ENCODE peak calls at places on chromosome 4, in seven cellular contexts. J, N, V, X, T, E and C are unnamed samples.

GRCh38 chr4:150119492-150119891 is 41.2 kb downstream of the DCLK2 start:
- DNase-seq in J (peak), N (no peak), V (no peak), X (peak), T (no peak), E (no peak), C (no peak)

GRCh38 chr4:183834252-183834651 is 70.9 kb upstream of the STOX2 start:
- DNase-seq in J (no peak), N (no peak), V (no peak), X (no peak), T (no peak), E (peak), C (no peak)

GRCh38 chr4:127470290-127470809 is 162.4 kb upstream of the INTU start:
- DNase-seq in J (no peak), N (peak), V (no peak), X (no peak), T (no peak), E (no peak), C (no peak)

GRCh38 chr4:42151568-42152506 is 618 bp downstream of the BEND4 start:
- DNase-seq in J (no peak), N (peak), V (peak), X (no peak), T (no peak), E (peak), C (no peak)

GRCh38 chr4:61273237-61273636 is 73.1 kb downstream of the ADGRL3 start:
- DNase-seq in J (peak), N (no peak), V (no peak), X (no peak), T (no peak), E (no peak), C (no peak)

GRCh38 chr4:24557036-24558022 is 27.0 kb downstream of the DHX15 start:
- DNase-seq in J (no peak), N (no peak), V (no peak), X (no peak), T (no peak), E (no peak), C (no peak)

GRCh38 chr4:10092481-10093272 is 23.9 kb downstream of the WDR1 start:
- DNase-seq in J (no peak), N (no peak), V (no peak), X (no peak), T (no peak), E (no peak), C (no peak)

GRCh38 chr4:86300516-86300915 is 59.3 kb downstream of the MAPK10 start:
- DNase-seq in J (no peak), N (no peak), V (no peak), X (no peak), T (no peak), E (no peak), C (no peak)

GRCh38 chr4:173167793-173168395 is 717 bp upstream of the GALNT7 start:
- DNase-seq in J (peak), N (peak), V (peak), X (no peak), T (peak), E (peak), C (peak)

GRCh38 chr4:149120331-149121014 is 678.3 kb upstream of the NR3C2 start:
- DNase-seq in J (no peak), N (no peak), V (no peak), X (no peak), T (no peak), E (no peak), C (no peak)

GRCh38 chr4:94339779-94340178 is 2.9 kb downstream of the HPGDS start:
- DNase-seq in J (no peak), N (no peak), V (no peak), X (no peak), T (no peak), E (no peak), C (no peak)

GRCh38 chr4:38924266-38924827 is 56.7 kb downstream of the FAM114A1 start:
- DNase-seq in J (no peak), N (no peak), V (no peak), X (no peak), T (no peak), E (no peak), C (no peak)

GRCh38 chr4:4323705-4324534 is 33.9 kb downstream of the ZBTB49 start:
- DNase-seq in J (no peak), N (no peak), V (no peak), X (no peak), T (no peak), E (no peak), C (peak)

GRCh38 chr4:6472008-6472386 is 417 bp downstream of the PPP2R2C start:
- DNase-seq in J (no peak), N (peak), V (no peak), X (no peak), T (peak), E (no peak), C (peak)

GRCh38 chr4:27490747-27491146 is 630.1 kb downstream of the STIM2 start:
- DNase-seq in J (no peak), N (no peak), V (no peak), X (no peak), T (no peak), E (no peak), C (no peak)

GRCh38 chr4:137471461-137471860 is 60.8 kb downstream of the PCDH18 start:
- DNase-seq in J (no peak), N (no peak), V (no peak), X (no peak), T (no peak), E (no peak), C (no peak)

GRCh38 chr4:132344924-132345828 is 803.9 kb upstream of the PCDH10 start:
- DNase-seq in J (peak), N (no peak), V (no peak), X (no peak), T (no peak), E (no peak), C (no peak)

GRCh38 chr4:179664628-179665027 is 2222.4 kb upstream of the AGA start:
- DNase-seq in J (no peak), N (peak), V (no peak), X (no peak), T (no peak), E (no peak), C (no peak)

GRCh38 chr4:72974694-72975487 is 94.6 kb downstream of the COX18 start:
- DNase-seq in J (peak), N (no peak), V (no peak), X (no peak), T (no peak), E (no peak), C (no peak)

GRCh38 chr4:19034089-19034488 is 1012.5 kb upstream of the LCORL start:
- DNase-seq in J (no peak), N (no peak), V (no peak), X (no peak), T (no peak), E (no peak), C (no peak)

GRCh38 chr4:120431180-120431579 is 364.5 kb upstream of the MAD2L1 start:
- DNase-seq in J (no peak), N (no peak), V (no peak), X (no peak), T (no peak), E (no peak), C (no peak)

GRCh38 chr4:120432451-120432850 is 365.8 kb upstream of the MAD2L1 start:
- DNase-seq in J (no peak), N (no peak), V (no peak), X (no peak), T (no peak), E (no peak), C (no peak)
- TF ChIP-seq EP300 in J (no peak), N (no peak), V (no peak), X (no peak), T (no peak), E (no peak), C (no peak)

GRCh38 chr4:104491826-104492771 is 2.6 kb downstream of the CXXC4 start:
- DNase-seq in J (peak), N (no peak), V (peak), X (no peak), T (no peak), E (no peak), C (no peak)

GRCh38 chr4:104491396-104491821 is 3.3 kb downstream of the CXXC4 start:
- DNase-seq in J (peak), N (peak), V (peak), X (no peak), T (peak), E (peak), C (peak)

GRCh38 chr4:104490096-104490769 is 4.5 kb downstream of the CXXC4 start:
- DNase-seq in J (peak), N (no peak), V (peak), X (no peak), T (no peak), E (no peak), C (peak)

GRCh38 chr4:104489731-104490095 is 5.0 kb downstream of the CXXC4 start:
- DNase-seq in J (no peak), N (no peak), V (no peak), X (no peak), T (no peak), E (no peak), C (no peak)

GRCh38 chr4:104490770-104491395 is 3.8 kb downstream of the CXXC4 start:
- DNase-seq in J (peak), N (peak), V (peak), X (peak), T (peak), E (peak), C (peak)
- TF ChIP-seq EP300 in J (no peak), N (no peak), V (no peak), X (no peak), T (no peak), E (no peak), C (no peak)

DNA sequence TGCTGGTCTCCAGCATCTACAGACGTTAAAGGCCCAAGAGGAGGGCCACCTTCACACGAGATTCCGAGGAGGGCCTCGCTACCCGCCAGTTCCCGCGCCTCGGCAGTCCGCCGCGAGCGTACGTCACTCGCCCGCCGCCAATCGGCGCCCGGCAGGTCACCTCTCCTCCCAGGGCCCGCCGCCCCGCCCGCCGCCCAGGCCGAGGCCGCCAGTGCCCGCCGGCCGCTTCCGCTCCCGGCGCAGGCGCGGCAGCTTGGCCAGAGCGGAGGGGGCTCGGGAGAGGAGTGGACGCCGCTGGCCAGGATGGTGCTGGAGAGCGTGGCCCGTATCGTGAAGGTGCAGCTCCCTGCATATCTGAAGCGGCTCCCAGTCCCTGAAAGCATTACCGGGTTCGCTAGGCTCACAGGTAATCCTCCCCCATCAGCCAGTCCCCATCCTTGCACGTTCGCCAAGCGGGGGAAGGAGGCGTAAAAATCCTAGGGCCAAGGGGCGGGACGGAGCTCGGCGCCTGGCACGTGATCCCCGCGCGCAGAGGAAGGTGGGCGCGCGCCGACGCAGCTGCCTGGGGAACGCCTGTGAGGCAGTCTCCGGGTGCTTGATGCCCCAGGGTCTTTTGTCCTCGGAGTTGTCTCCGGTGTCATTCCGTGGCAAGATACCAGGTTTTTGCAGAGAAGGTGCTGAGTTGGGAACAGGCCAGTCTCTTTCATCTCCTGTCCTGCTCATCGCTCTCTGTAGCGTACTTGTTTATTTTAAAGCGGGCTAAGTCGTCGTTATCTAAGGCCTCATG is at the start of gene CISD2:
- DNase-seq in J (peak), N (peak), V (peak), X (peak), T (peak), E (peak), C (peak)
- TF ChIP-seq EP300 in J (no peak), N (no peak), V (no peak), X (no peak), T (no peak), E (no peak), C (no peak)

DNA sequence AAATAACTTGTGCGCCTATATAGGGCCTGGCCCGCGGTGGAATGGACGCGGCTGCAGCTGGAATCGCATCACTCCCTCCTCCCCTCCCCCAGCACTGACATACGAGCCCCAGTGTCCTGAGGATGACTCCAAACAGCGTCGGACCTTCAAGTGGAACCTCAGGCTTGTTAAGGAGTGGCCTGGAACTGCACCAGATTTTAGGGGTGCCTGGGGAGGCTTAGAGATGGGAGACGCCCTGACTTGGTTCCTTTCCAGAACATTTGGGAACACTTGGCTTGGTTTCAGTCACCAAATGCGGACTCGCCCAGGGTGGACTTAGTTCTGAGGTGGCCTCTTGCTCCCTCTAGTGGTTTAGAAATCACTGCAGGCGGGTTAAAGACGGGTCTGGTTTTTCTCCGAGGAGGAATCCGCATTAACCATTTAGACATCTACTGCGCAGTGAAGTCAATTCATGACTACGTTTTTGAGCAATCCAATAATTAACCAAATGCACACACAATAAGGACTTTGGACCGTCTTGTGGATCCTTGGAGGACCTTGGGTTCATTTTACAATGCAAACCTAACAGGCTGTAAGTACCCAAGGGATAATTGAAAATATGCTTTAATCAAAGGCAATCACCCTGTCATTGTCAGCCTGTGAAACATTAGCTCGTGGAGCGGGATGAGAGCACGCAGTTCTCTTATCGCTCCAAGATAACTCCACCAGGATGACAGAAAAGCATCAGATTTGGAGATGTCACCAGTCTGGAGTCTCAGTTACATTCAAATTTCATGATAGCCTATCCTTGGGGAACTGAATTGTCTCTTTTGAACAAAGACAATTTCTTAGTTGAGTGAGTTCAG is 11.2 kb upstream of the PDGFRA start:
- DNase-seq in J (peak), N (no peak), V (peak), X (peak), T (peak), E (peak), C (peak)
- TF ChIP-seq EP300 in J (no peak), N (no peak), V (no peak), X (no peak), T (no peak), E (no peak), C (no peak)